ENCODE peak calls at places on chromosomes 4 and X, in six cellular contexts. K is CD8-positive, alpha-beta memory T cell; I is COR-L47; V is GF-D8; D is upper lobe of right lung; X is lung. Q is an unnamed sample.

GRCh38 chrX:150084474-150085229 is 146.4 kb upstream of the EOLA2 start:
- DNase-seq in V (no peak), K (no peak), X (no peak), D (no peak), I (no peak), Q (no peak)

GRCh38 chrX:51641421-51642021 is 22.8 kb upstream of the CENPVL3 start:
- DNase-seq in D (no peak), V (no peak), K (peak), I (peak), X (no peak), Q (no peak)

GRCh38 chr4:39528056-39528465 is 822 bp upstream of the UGDH start:
- DNase-seq in V (no peak), I (peak), K (no peak), X (no peak), D (no peak), Q (no peak)

GRCh38 chrX:107624893-107625292 is 3.4 kb upstream of the PRPS1 start:
- DNase-seq in D (no peak), X (no peak), V (no peak), I (no peak), K (no peak), Q (no peak)

GRCh38 chrX:23901805-23902204 is 5.9 kb downstream of the APOO start:
- DNase-seq in X (peak), K (peak), V (peak), I (peak), D (no peak), Q (no peak)

GRCh38 chr4:7416745-7417432 is 17.8 kb downstream of the PSAPL1 start:
- DNase-seq in D (peak), K (no peak), I (no peak), V (no peak), X (no peak), Q (peak)

GRCh38 chrX:65035451-65035779 is 59.2 kb upstream of the ZC4H2 start:
- DNase-seq in K (no peak), D (no peak), X (no peak), V (no peak), I (no peak), Q (peak)

GRCh38 chrX:2692221-2693122 is 1.4 kb downstream of the CD99 start:
- DNase-seq in V (no peak), I (no peak), X (no peak), D (no peak), K (no peak), Q (peak)

GRCh38 chrX:3044196-3044595 is 2.9 kb downstream of the ARSF start:
- DNase-seq in V (no peak), K (no peak), D (no peak), I (no peak), X (no peak), Q (no peak)

GRCh38 chr4:20028694-20029093 is 223.0 kb upstream of the SLIT2 start:
- DNase-seq in V (no peak), X (no peak), K (no peak), D (no peak), I (no peak), Q (no peak)

GRCh38 chr4:32147446-32148064 is 1427.4 kb downstream of the PCDH7 start:
- DNase-seq in I (no peak), X (no peak), V (no peak), K (no peak), D (no peak), Q (no peak)

GRCh38 chr4:6885953-6886557 is 23.6 kb upstream of the TBC1D14 start:
- DNase-seq in V (peak), K (no peak), X (peak), I (peak), D (peak), Q (peak)

GRCh38 chr4:99723555-99724450 is 66.2 kb upstream of the C4orf54 start:
- DNase-seq in D (peak), X (peak), V (peak), I (peak), K (no peak), Q (peak)

GRCh38 chrX:107710617-107711391 is 64.8 kb downstream of the TSC22D3 start:
- DNase-seq in D (no peak), X (peak), V (peak), I (no peak), K (peak), Q (no peak)

GRCh38 chr4:3145251-3145908 is 70.9 kb downstream of the HTT start:
- DNase-seq in I (no peak), D (no peak), X (no peak), K (no peak), V (no peak), Q (no peak)

GRCh38 chr4:107740950-107741701 is 21.1 kb upstream of the PAPSS1 start:
- DNase-seq in V (no peak), X (no peak), K (no peak), D (no peak), I (no peak), Q (peak)

GRCh38 chrX:10474510-10474909 is 145.9 kb downstream of the MID1 start:
- DNase-seq in D (no peak), X (no peak), I (no peak), V (no peak), K (no peak), Q (no peak)

GRCh38 chr4:114659386-114660008 is 60.9 kb downstream of the UGT8 start:
- DNase-seq in X (peak), D (peak), K (no peak), I (peak), V (peak), Q (peak)

GRCh38 chr4:173525118-173526033 is 4.7 kb downstream of the HAND2 start:
- DNase-seq in I (no peak), D (no peak), K (no peak), X (no peak), V (no peak), Q (no peak)

GRCh38 chr4:5995901-5996623 is 22.2 kb downstream of the C4orf50 start:
- DNase-seq in I (no peak), K (no peak), V (no peak), X (no peak), D (peak), Q (no peak)

GRCh38 chr4:114780205-114780604 is 181.6 kb downstream of the UGT8 start:
- DNase-seq in I (peak), D (no peak), K (no peak), X (no peak), V (no peak), Q (no peak)

GRCh38 chr4:47287735-47288134 is 175.8 kb downstream of the COMMD8 start:
- DNase-seq in V (peak), K (no peak), D (no peak), X (no peak), I (no peak), Q (no peak)

GRCh38 chr4:170270628-170271027 is 180.9 kb upstream of the AADAT start:
- DNase-seq in K (no peak), I (no peak), V (no peak), D (no peak), X (no peak), Q (no peak)

GRCh38 chr4:90328558-90328957 is 201.4 kb downstream of the CCSER1 start:
- DNase-seq in I (peak), X (no peak), V (peak), D (peak), K (no peak), Q (peak)

GRCh38 chr4:38753021-38753806 is 29.6 kb downstream of the TLR10 start:
- DNase-seq in I (no peak), V (no peak), K (no peak), D (peak), X (peak), Q (peak)

GRCh38 chr4:40454816-40455215 is 119.7 kb downstream of the CHRNA9 start:
- DNase-seq in D (no peak), I (no peak), X (no peak), K (no peak), V (no peak), Q (no peak)

GRCh38 chr4:10167201-10167600 is 50.6 kb upstream of the WDR1 start:
- DNase-seq in V (no peak), X (no peak), D (no peak), I (no peak), K (no peak), Q (no peak)

GRCh38 chr4:26803462-26803861 is 57.2 kb upstream of the STIM2 start:
- DNase-seq in K (no peak), V (no peak), I (no peak), X (no peak), D (no peak), Q (no peak)

GRCh38 chr4:84814100-84814750 is 152.3 kb downstream of the WDFY3 start:
- DNase-seq in D (no peak), X (no peak), V (no peak), K (no peak), I (no peak), Q (no peak)

GRCh38 chrX:54994668-54995452 is 872 bp upstream of the PFKFB1 start:
- DNase-seq in V (no peak), K (no peak), X (no peak), D (no peak), I (no peak), Q (no peak)

GRCh38 chr4:123249821-123250220 is 146.8 kb upstream of the SPRY1 start:
- DNase-seq in D (no peak), V (no peak), K (no peak), X (no peak), I (no peak), Q (no peak)

GRCh38 chr4:41060352-41061318 is 153.7 kb downstream of the APBB2 start:
- DNase-seq in V (no peak), I (no peak), K (no peak), D (no peak), X (no peak), Q (no peak)

GRCh38 chrX:132092439-132093065 is 35.3 kb downstream of the FRMD7 start:
- DNase-seq in I (peak), V (no peak), K (peak), X (peak), D (no peak), Q (peak)

GRCh38 chrX:10533686-10534365 is 86.6 kb downstream of the MID1 start:
- DNase-seq in K (no peak), I (no peak), X (no peak), V (no peak), D (no peak), Q (no peak)